ENCODE peak calls at places on chromosome 14, in ten cellular contexts. One of them, this sample, is unnamed.

GRCh38 chr14:89304972-89305703 is 111.9 kb downstream of the FOXN3 start:
- DNase-seq in kidney epithelial cell: no peak
- DNase-seq in adrenal gland: peak
- DNase-seq in CD4-positive, alpha-beta T cell: no peak
- DNase-seq in H9: no peak
- DNase-seq in mammary epithelial cell: no peak
- DNase-seq in fibroblast of mammary gland: peak
- DNase-seq in astrocyte: peak
- DNase-seq in esophagus squamous epithelium: no peak
- DNase-seq in stomach: no peak
- DNase-seq in this sample: no peak

GRCh38 chr14:42335918-42336317 is 729.2 kb downstream of the LRFN5 start:
- DNase-seq in astrocyte: no peak
- DNase-seq in mammary epithelial cell: no peak
- DNase-seq in CD4-positive, alpha-beta T cell: no peak
- DNase-seq in adrenal gland: no peak
- DNase-seq in kidney epithelial cell: no peak
- DNase-seq in stomach: no peak
- DNase-seq in esophagus squamous epithelium: no peak
- DNase-seq in fibroblast of mammary gland: no peak
- DNase-seq in H9: peak
- DNase-seq in this sample: no peak

GRCh38 chr14:23327947-23328744 is 6.9 kb downstream of the PABPN1 start:
- DNase-seq in esophagus squamous epithelium: no peak
- DNase-seq in stomach: peak
- DNase-seq in kidney epithelial cell: peak
- DNase-seq in CD4-positive, alpha-beta T cell: peak
- DNase-seq in H9: peak
- DNase-seq in mammary epithelial cell: peak
- DNase-seq in fibroblast of mammary gland: peak
- DNase-seq in astrocyte: peak
- DNase-seq in adrenal gland: peak
- DNase-seq in this sample: peak

GRCh38 chr14:33435911-33436310 is 497.2 kb downstream of the NPAS3 start:
- DNase-seq in adrenal gland: no peak
- DNase-seq in mammary epithelial cell: peak
- DNase-seq in stomach: no peak
- DNase-seq in H9: no peak
- DNase-seq in astrocyte: peak
- DNase-seq in fibroblast of mammary gland: peak
- DNase-seq in esophagus squamous epithelium: no peak
- DNase-seq in kidney epithelial cell: peak
- DNase-seq in CD4-positive, alpha-beta T cell: no peak
- DNase-seq in this sample: peak

GRCh38 chr14:72812292-72812851 is 81.5 kb downstream of the DPF3 start:
- DNase-seq in esophagus squamous epithelium: no peak
- DNase-seq in H9: peak
- DNase-seq in fibroblast of mammary gland: no peak
- DNase-seq in adrenal gland: no peak
- DNase-seq in kidney epithelial cell: no peak
- DNase-seq in astrocyte: no peak
- DNase-seq in mammary epithelial cell: peak
- DNase-seq in stomach: peak
- DNase-seq in CD4-positive, alpha-beta T cell: no peak
- DNase-seq in this sample: peak

GRCh38 chr14:102157346-102157745 is 17.6 kb downstream of the WDR20 start:
- DNase-seq in kidney epithelial cell: no peak
- DNase-seq in astrocyte: no peak
- DNase-seq in H9: no peak
- DNase-seq in mammary epithelial cell: no peak
- DNase-seq in CD4-positive, alpha-beta T cell: no peak
- DNase-seq in stomach: no peak
- DNase-seq in esophagus squamous epithelium: no peak
- DNase-seq in adrenal gland: no peak
- DNase-seq in fibroblast of mammary gland: no peak
- DNase-seq in this sample: no peak

GRCh38 chr14:99603471-99603933 is 505 bp downstream of the CCDC85C start:
- DNase-seq in adrenal gland: peak
- DNase-seq in astrocyte: peak
- DNase-seq in mammary epithelial cell: peak
- DNase-seq in kidney epithelial cell: no peak
- DNase-seq in CD4-positive, alpha-beta T cell: peak
- DNase-seq in H9: peak
- DNase-seq in stomach: no peak
- DNase-seq in fibroblast of mammary gland: peak
- DNase-seq in esophagus squamous epithelium: no peak
- DNase-seq in this sample: peak

GRCh38 chr14:81172353-81172752 is 48.4 kb downstream of the GTF2A1 start:
- DNase-seq in adrenal gland: no peak
- DNase-seq in fibroblast of mammary gland: peak
- DNase-seq in astrocyte: no peak
- DNase-seq in H9: no peak
- DNase-seq in stomach: no peak
- DNase-seq in mammary epithelial cell: no peak
- DNase-seq in esophagus squamous epithelium: no peak
- DNase-seq in CD4-positive, alpha-beta T cell: no peak
- DNase-seq in kidney epithelial cell: no peak
- DNase-seq in this sample: no peak

DNA sequence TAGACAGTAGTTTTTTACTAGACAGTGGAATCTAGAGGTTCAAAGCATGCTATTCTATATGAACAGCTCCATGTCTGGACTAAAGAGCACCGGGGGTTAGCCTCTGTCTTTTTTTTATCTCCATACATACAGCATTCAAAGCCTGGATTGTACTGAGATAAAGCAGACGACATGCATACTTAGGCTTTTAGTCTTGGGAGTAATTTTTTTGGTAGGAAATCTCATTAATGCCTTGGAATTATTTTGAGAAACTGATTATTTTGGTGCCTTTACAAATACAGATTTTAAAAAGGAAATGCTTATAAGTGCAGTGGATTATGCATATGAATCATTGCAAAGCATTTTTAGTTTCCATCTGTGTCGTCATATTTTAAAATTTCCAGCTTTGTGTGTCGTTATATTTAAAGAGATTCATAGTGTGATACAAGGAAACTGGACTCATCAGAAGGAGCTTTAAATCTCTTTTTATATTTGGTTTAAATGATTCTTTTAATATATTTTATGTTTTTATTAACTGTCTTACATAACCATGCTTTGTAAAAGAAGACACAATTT is 305.9 kb upstream of the RGS6 start:
- DNase-seq in esophagus squamous epithelium: no peak
- DNase-seq in kidney epithelial cell: no peak
- DNase-seq in adrenal gland: no peak
- DNase-seq in CD4-positive, alpha-beta T cell: no peak
- DNase-seq in astrocyte: no peak
- DNase-seq in stomach: no peak
- DNase-seq in fibroblast of mammary gland: no peak
- DNase-seq in mammary epithelial cell: no peak
- DNase-seq in H9: no peak
- DNase-seq in this sample: no peak
- TF ChIP-seq CTCF in esophagus squamous epithelium: no peak
- TF ChIP-seq CTCF in kidney epithelial cell: no peak
- TF ChIP-seq CTCF in adrenal gland: no peak
- TF ChIP-seq CTCF in CD4-positive, alpha-beta T cell: no peak
- TF ChIP-seq CTCF in astrocyte: no peak
- TF ChIP-seq CTCF in stomach: no peak
- TF ChIP-seq CTCF in fibroblast of mammary gland: no peak
- TF ChIP-seq CTCF in mammary epithelial cell: no peak
- TF ChIP-seq CTCF in H9: no peak
- TF ChIP-seq CTCF in this sample: no peak

DNA sequence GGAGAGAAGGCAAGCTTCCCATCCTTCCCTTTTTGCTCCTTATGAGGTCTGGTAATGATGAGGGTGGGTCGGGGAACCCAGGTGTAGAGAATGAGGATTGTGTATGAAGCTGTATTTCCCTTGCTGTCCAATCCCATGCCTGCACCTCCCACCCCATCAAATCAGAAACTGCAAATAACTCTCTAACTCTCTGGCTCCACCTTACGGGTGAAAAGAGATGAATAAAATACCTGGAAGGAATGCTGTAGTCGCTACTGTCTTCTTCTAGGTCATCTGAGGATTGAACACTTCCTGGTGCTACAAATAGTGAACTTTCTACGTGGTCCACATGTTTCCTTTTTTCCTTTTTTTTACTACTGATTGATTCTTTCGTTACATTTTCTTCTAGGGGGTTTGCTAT is 38.9 kb upstream of the DICER1 start:
- DNase-seq in esophagus squamous epithelium: no peak
- DNase-seq in CD4-positive, alpha-beta T cell: no peak
- DNase-seq in adrenal gland: no peak
- DNase-seq in fibroblast of mammary gland: no peak
- DNase-seq in stomach: no peak
- DNase-seq in astrocyte: no peak
- DNase-seq in kidney epithelial cell: no peak
- DNase-seq in H9: no peak
- DNase-seq in mammary epithelial cell: no peak
- DNase-seq in this sample: no peak
- TF ChIP-seq CTCF in esophagus squamous epithelium: no peak
- TF ChIP-seq CTCF in CD4-positive, alpha-beta T cell: peak
- TF ChIP-seq CTCF in adrenal gland: peak
- TF ChIP-seq CTCF in fibroblast of mammary gland: peak
- TF ChIP-seq CTCF in stomach: no peak
- TF ChIP-seq CTCF in astrocyte: no peak
- TF ChIP-seq CTCF in kidney epithelial cell: no peak
- TF ChIP-seq CTCF in H9: peak
- TF ChIP-seq CTCF in mammary epithelial cell: no peak
- TF ChIP-seq CTCF in this sample: peak

GRCh38 chr14:54423991-54424390 is 17.2 kb downstream of the CNIH1 start:
- DNase-seq in stomach: no peak
- DNase-seq in kidney epithelial cell: no peak
- DNase-seq in adrenal gland: no peak
- DNase-seq in esophagus squamous epithelium: no peak
- DNase-seq in CD4-positive, alpha-beta T cell: no peak
- DNase-seq in mammary epithelial cell: no peak
- DNase-seq in fibroblast of mammary gland: no peak
- DNase-seq in H9: no peak
- DNase-seq in astrocyte: peak
- DNase-seq in this sample: no peak

GRCh38 chr14:54425537-54426274 is 15.5 kb downstream of the CNIH1 start:
- DNase-seq in mammary epithelial cell: no peak
- DNase-seq in kidney epithelial cell: no peak
- DNase-seq in stomach: no peak
- DNase-seq in fibroblast of mammary gland: no peak
- DNase-seq in esophagus squamous epithelium: no peak
- DNase-seq in CD4-positive, alpha-beta T cell: no peak
- DNase-seq in H9: no peak
- DNase-seq in astrocyte: no peak
- DNase-seq in adrenal gland: no peak
- DNase-seq in this sample: no peak

GRCh38 chr14:54425068-54425467 is 16.1 kb downstream of the CNIH1 start:
- DNase-seq in adrenal gland: no peak
- DNase-seq in mammary epithelial cell: no peak
- DNase-seq in H9: no peak
- DNase-seq in astrocyte: no peak
- DNase-seq in CD4-positive, alpha-beta T cell: no peak
- DNase-seq in esophagus squamous epithelium: no peak
- DNase-seq in fibroblast of mammary gland: no peak
- DNase-seq in stomach: no peak
- DNase-seq in kidney epithelial cell: no peak
- DNase-seq in this sample: no peak

GRCh38 chr14:54424479-54424901 is 16.7 kb downstream of the CNIH1 start:
- DNase-seq in astrocyte: no peak
- DNase-seq in adrenal gland: no peak
- DNase-seq in kidney epithelial cell: no peak
- DNase-seq in esophagus squamous epithelium: no peak
- DNase-seq in H9: no peak
- DNase-seq in fibroblast of mammary gland: no peak
- DNase-seq in CD4-positive, alpha-beta T cell: no peak
- DNase-seq in mammary epithelial cell: no peak
- DNase-seq in stomach: no peak
- DNase-seq in this sample: no peak

GRCh38 chr14:54420478-54421116 is 20.6 kb downstream of the CNIH1 start:
- DNase-seq in kidney epithelial cell: no peak
- DNase-seq in stomach: no peak
- DNase-seq in esophagus squamous epithelium: no peak
- DNase-seq in mammary epithelial cell: peak
- DNase-seq in fibroblast of mammary gland: peak
- DNase-seq in adrenal gland: no peak
- DNase-seq in CD4-positive, alpha-beta T cell: no peak
- DNase-seq in astrocyte: peak
- DNase-seq in H9: no peak
- DNase-seq in this sample: peak
- TF ChIP-seq CTCF in kidney epithelial cell: peak
- TF ChIP-seq CTCF in stomach: peak
- TF ChIP-seq CTCF in esophagus squamous epithelium: no peak
- TF ChIP-seq CTCF in mammary epithelial cell: peak
- TF ChIP-seq CTCF in fibroblast of mammary gland: peak
- TF ChIP-seq CTCF in adrenal gland: peak
- TF ChIP-seq CTCF in CD4-positive, alpha-beta T cell: peak
- TF ChIP-seq CTCF in astrocyte: peak
- TF ChIP-seq CTCF in H9: peak
- TF ChIP-seq CTCF in this sample: peak

GRCh38 chr14:103616635-103617300 is 12.2 kb upstream of the KLC1 start:
- DNase-seq in mammary epithelial cell: no peak
- DNase-seq in H9: no peak
- DNase-seq in stomach: no peak
- DNase-seq in CD4-positive, alpha-beta T cell: no peak
- DNase-seq in astrocyte: no peak
- DNase-seq in kidney epithelial cell: no peak
- DNase-seq in fibroblast of mammary gland: no peak
- DNase-seq in adrenal gland: no peak
- DNase-seq in esophagus squamous epithelium: no peak
- DNase-seq in this sample: no peak

GRCh38 chr14:103618999-103619398 is 10.0 kb upstream of the KLC1 start:
- DNase-seq in kidney epithelial cell: no peak
- DNase-seq in mammary epithelial cell: peak
- DNase-seq in fibroblast of mammary gland: no peak
- DNase-seq in astrocyte: peak
- DNase-seq in H9: no peak
- DNase-seq in stomach: no peak
- DNase-seq in CD4-positive, alpha-beta T cell: no peak
- DNase-seq in adrenal gland: no peak
- DNase-seq in esophagus squamous epithelium: no peak
- DNase-seq in this sample: no peak

GRCh38 chr14:103611215-103611614 is 17.8 kb upstream of the KLC1 start:
- DNase-seq in fibroblast of mammary gland: no peak
- DNase-seq in CD4-positive, alpha-beta T cell: no peak
- DNase-seq in H9: no peak
- DNase-seq in esophagus squamous epithelium: no peak
- DNase-seq in kidney epithelial cell: no peak
- DNase-seq in adrenal gland: no peak
- DNase-seq in mammary epithelial cell: no peak
- DNase-seq in stomach: no peak
- DNase-seq in astrocyte: no peak
- DNase-seq in this sample: no peak

GRCh38 chr14:103607822-103608221 is 21.2 kb upstream of the KLC1 start:
- DNase-seq in kidney epithelial cell: no peak
- DNase-seq in CD4-positive, alpha-beta T cell: no peak
- DNase-seq in astrocyte: no peak
- DNase-seq in stomach: no peak
- DNase-seq in mammary epithelial cell: no peak
- DNase-seq in adrenal gland: no peak
- DNase-seq in esophagus squamous epithelium: no peak
- DNase-seq in H9: no peak
- DNase-seq in fibroblast of mammary gland: no peak
- DNase-seq in this sample: no peak

DNA sequence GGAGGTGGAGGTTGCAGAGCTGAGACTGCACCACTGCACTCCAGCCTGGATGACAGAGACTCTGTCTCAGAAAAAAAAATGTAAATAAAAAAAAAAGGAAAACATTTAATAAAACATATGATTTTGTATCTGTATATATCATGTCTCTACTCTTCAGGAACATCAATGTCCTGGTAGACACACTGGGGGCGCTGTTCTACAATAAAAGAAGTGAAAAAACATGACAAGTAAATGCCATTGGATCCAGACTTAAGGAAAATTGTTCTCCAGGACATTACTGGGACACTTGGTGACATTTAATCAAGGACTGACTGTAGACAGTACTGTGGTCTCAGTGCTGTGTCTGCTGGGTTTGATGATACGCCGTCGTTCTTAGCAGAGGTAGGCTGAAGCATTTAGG is 15.5 kb upstream of the KLC1 start:
- DNase-seq in CD4-positive, alpha-beta T cell: no peak
- DNase-seq in esophagus squamous epithelium: no peak
- DNase-seq in H9: no peak
- DNase-seq in adrenal gland: no peak
- DNase-seq in stomach: no peak
- DNase-seq in kidney epithelial cell: no peak
- DNase-seq in fibroblast of mammary gland: peak
- DNase-seq in astrocyte: no peak
- DNase-seq in mammary epithelial cell: no peak
- DNase-seq in this sample: no peak
- TF ChIP-seq CTCF in CD4-positive, alpha-beta T cell: no peak
- TF ChIP-seq CTCF in esophagus squamous epithelium: no peak
- TF ChIP-seq CTCF in H9: no peak
- TF ChIP-seq CTCF in adrenal gland: no peak
- TF ChIP-seq CTCF in stomach: no peak
- TF ChIP-seq CTCF in kidney epithelial cell: no peak
- TF ChIP-seq CTCF in fibroblast of mammary gland: peak
- TF ChIP-seq CTCF in astrocyte: no peak
- TF ChIP-seq CTCF in mammary epithelial cell: peak
- TF ChIP-seq CTCF in this sample: no peak